ENCODE peak calls at places on chromosomes 16 and 17, in nine cellular contexts. One of them, this sample, is unnamed.

GRCh38 chr17:43637563-43638323 is 24.0 kb downstream of the MEOX1 start:
- DNase-seq in MG63: no peak
- DNase-seq in NCI-H1092 treated with DMSO at 0.1 percent for 48 hours: no peak
- DNase-seq in GDM1: no peak
- DNase-seq in naive thymus-derived CD8-positive, alpha-beta T cell: no peak
- DNase-seq in hepatic stellate cell: no peak
- DNase-seq in HEK293T: no peak
- DNase-seq in CD8-positive, alpha-beta memory T cell: no peak
- DNase-seq in stimulated activated CD8-positive, alpha-beta memory T cell treated with anti-CD3 and anti-CD28 coated beads, Interleukin-12 subunit alpha, Interleukin-12 subunit beta, amount 100 ng/mL, for 1 hour: no peak
- DNase-seq in this sample: no peak

GRCh38 chr16:72908362-72908838 is 139.5 kb downstream of the ZFHX3 start:
- DNase-seq in MG63: no peak
- DNase-seq in NCI-H1092 treated with DMSO at 0.1 percent for 48 hours: no peak
- DNase-seq in GDM1: no peak
- DNase-seq in naive thymus-derived CD8-positive, alpha-beta T cell: no peak
- DNase-seq in hepatic stellate cell: no peak
- DNase-seq in HEK293T: no peak
- DNase-seq in CD8-positive, alpha-beta memory T cell: no peak
- DNase-seq in stimulated activated CD8-positive, alpha-beta memory T cell treated with anti-CD3 and anti-CD28 coated beads, Interleukin-12 subunit alpha, Interleukin-12 subunit beta, amount 100 ng/mL, for 1 hour: no peak
- DNase-seq in this sample: no peak

GRCh38 chr16:17331071-17331521 is 139.7 kb downstream of the XYLT1 start:
- DNase-seq in MG63: peak; percentile 71
- DNase-seq in NCI-H1092 treated with DMSO at 0.1 percent for 48 hours: no peak
- DNase-seq in GDM1: no peak
- DNase-seq in naive thymus-derived CD8-positive, alpha-beta T cell: no peak
- DNase-seq in hepatic stellate cell: no peak
- DNase-seq in HEK293T: no peak
- DNase-seq in CD8-positive, alpha-beta memory T cell: no peak
- DNase-seq in stimulated activated CD8-positive, alpha-beta memory T cell treated with anti-CD3 and anti-CD28 coated beads, Interleukin-12 subunit alpha, Interleukin-12 subunit beta, amount 100 ng/mL, for 1 hour: no peak
- DNase-seq in this sample: no peak

GRCh38 chr17:41705271-41705991 is 6.7 kb upstream of the GAST start:
- DNase-seq in MG63: no peak
- DNase-seq in NCI-H1092 treated with DMSO at 0.1 percent for 48 hours: no peak
- DNase-seq in GDM1: no peak
- DNase-seq in naive thymus-derived CD8-positive, alpha-beta T cell: no peak
- DNase-seq in hepatic stellate cell: peak; percentile 73
- DNase-seq in HEK293T: no peak
- DNase-seq in CD8-positive, alpha-beta memory T cell: no peak
- DNase-seq in stimulated activated CD8-positive, alpha-beta memory T cell treated with anti-CD3 and anti-CD28 coated beads, Interleukin-12 subunit alpha, Interleukin-12 subunit beta, amount 100 ng/mL, for 1 hour: no peak
- DNase-seq in this sample: no peak

GRCh38 chr17:78557598-78558039 is 19.6 kb downstream of the DNAH17 start:
- DNase-seq in MG63: no peak
- DNase-seq in NCI-H1092 treated with DMSO at 0.1 percent for 48 hours: no peak
- DNase-seq in GDM1: no peak
- DNase-seq in naive thymus-derived CD8-positive, alpha-beta T cell: no peak
- DNase-seq in hepatic stellate cell: peak; percentile 81
- DNase-seq in HEK293T: no peak
- DNase-seq in CD8-positive, alpha-beta memory T cell: no peak
- DNase-seq in stimulated activated CD8-positive, alpha-beta memory T cell treated with anti-CD3 and anti-CD28 coated beads, Interleukin-12 subunit alpha, Interleukin-12 subunit beta, amount 100 ng/mL, for 1 hour: no peak
- DNase-seq in this sample: peak; percentile 50

GRCh38 chr17:80775863-80776262 is 215.8 kb upstream of the CHMP6 start:
- DNase-seq in MG63: no peak
- DNase-seq in NCI-H1092 treated with DMSO at 0.1 percent for 48 hours: no peak
- DNase-seq in GDM1: no peak
- DNase-seq in naive thymus-derived CD8-positive, alpha-beta T cell: no peak
- DNase-seq in hepatic stellate cell: no peak
- DNase-seq in HEK293T: no peak
- DNase-seq in CD8-positive, alpha-beta memory T cell: no peak
- DNase-seq in stimulated activated CD8-positive, alpha-beta memory T cell treated with anti-CD3 and anti-CD28 coated beads, Interleukin-12 subunit alpha, Interleukin-12 subunit beta, amount 100 ng/mL, for 1 hour: no peak
- DNase-seq in this sample: no peak

GRCh38 chr17:77455111-77455877 is 314.5 kb downstream of the SEC14L1 start:
- DNase-seq in MG63: no peak
- DNase-seq in NCI-H1092 treated with DMSO at 0.1 percent for 48 hours: no peak
- DNase-seq in GDM1: no peak
- DNase-seq in naive thymus-derived CD8-positive, alpha-beta T cell: no peak
- DNase-seq in hepatic stellate cell: peak; percentile 95
- DNase-seq in HEK293T: no peak
- DNase-seq in CD8-positive, alpha-beta memory T cell: no peak
- DNase-seq in stimulated activated CD8-positive, alpha-beta memory T cell treated with anti-CD3 and anti-CD28 coated beads, Interleukin-12 subunit alpha, Interleukin-12 subunit beta, amount 100 ng/mL, for 1 hour: no peak
- DNase-seq in this sample: no peak

GRCh38 chr17:17884281-17885028 is 47.7 kb upstream of the SREBF1 start:
- DNase-seq in MG63: no peak
- DNase-seq in NCI-H1092 treated with DMSO at 0.1 percent for 48 hours: no peak
- DNase-seq in GDM1: no peak
- DNase-seq in naive thymus-derived CD8-positive, alpha-beta T cell: no peak
- DNase-seq in hepatic stellate cell: no peak
- DNase-seq in HEK293T: no peak
- DNase-seq in CD8-positive, alpha-beta memory T cell: no peak
- DNase-seq in stimulated activated CD8-positive, alpha-beta memory T cell treated with anti-CD3 and anti-CD28 coated beads, Interleukin-12 subunit alpha, Interleukin-12 subunit beta, amount 100 ng/mL, for 1 hour: no peak
- DNase-seq in this sample: no peak

GRCh38 chr17:76700290-76700626 is 10.5 kb downstream of the MXRA7 start:
- DNase-seq in MG63: no peak
- DNase-seq in NCI-H1092 treated with DMSO at 0.1 percent for 48 hours: no peak
- DNase-seq in GDM1: no peak
- DNase-seq in naive thymus-derived CD8-positive, alpha-beta T cell: no peak
- DNase-seq in hepatic stellate cell: no peak
- DNase-seq in HEK293T: no peak
- DNase-seq in CD8-positive, alpha-beta memory T cell: no peak
- DNase-seq in stimulated activated CD8-positive, alpha-beta memory T cell treated with anti-CD3 and anti-CD28 coated beads, Interleukin-12 subunit alpha, Interleukin-12 subunit beta, amount 100 ng/mL, for 1 hour: no peak
- DNase-seq in this sample: no peak

GRCh38 chr16:72952404-72953301 is 95.3 kb downstream of the ZFHX3 start:
- DNase-seq in MG63: no peak
- DNase-seq in NCI-H1092 treated with DMSO at 0.1 percent for 48 hours: no peak
- DNase-seq in GDM1: no peak
- DNase-seq in naive thymus-derived CD8-positive, alpha-beta T cell: no peak
- DNase-seq in hepatic stellate cell: peak; percentile 91
- DNase-seq in HEK293T: no peak
- DNase-seq in CD8-positive, alpha-beta memory T cell: no peak
- DNase-seq in stimulated activated CD8-positive, alpha-beta memory T cell treated with anti-CD3 and anti-CD28 coated beads, Interleukin-12 subunit alpha, Interleukin-12 subunit beta, amount 100 ng/mL, for 1 hour: no peak
- DNase-seq in this sample: no peak

This sample was measured in H54.